ENCODE peak calls at places on chromosomes 1 and 21, in seven cellular contexts. R, K, F, E, Y, S and V are unnamed samples.

GRCh38 chr1:53592521-53592982 is 133.4 kb downstream of the DMRTB1 start:
- DNase-seq in R (peak), K (peak), F (peak), E (peak), Y (no peak), S (no peak), V (no peak)

GRCh38 chr1:231829332-231829731 is 202.7 kb downstream of the DISC1 start:
- DNase-seq in R (no peak), K (no peak), F (no peak), E (no peak), Y (no peak), S (no peak), V (no peak)

GRCh38 chr1:10196991-10197390 is 13.4 kb upstream of the KIF1B start:
- DNase-seq in R (no peak), K (no peak), F (no peak), E (no peak), Y (no peak), S (no peak), V (no peak)

GRCh38 chr1:221604948-221605347 is 136.9 kb downstream of the DUSP10 start:
- DNase-seq in R (no peak), K (no peak), F (no peak), E (no peak), Y (no peak), S (peak), V (no peak)

GRCh38 chr1:51575406-51576084 is 41.3 kb upstream of the OSBPL9 start:
- DNase-seq in R (no peak), K (no peak), F (no peak), E (no peak), Y (no peak), S (peak), V (no peak)

GRCh38 chr1:109655624-109656519 is at the start of gene GSTM4:
- DNase-seq in R (peak), K (peak), F (peak), E (peak), Y (peak), S (peak), V (peak)

GRCh38 chr1:234140388-234140787 is 232.9 kb upstream of the COA6 start:
- DNase-seq in R (no peak), K (no peak), F (no peak), E (no peak), Y (no peak), S (no peak), V (no peak)

GRCh38 chr1:117000142-117000541 is 1.4 kb upstream of the CD101 start:
- DNase-seq in R (no peak), K (no peak), F (no peak), E (no peak), Y (no peak), S (no peak), V (no peak)

GRCh38 chr1:87329756-87330200 is 1.1 kb downstream of the LMO4 start:
- DNase-seq in R (no peak), K (no peak), F (no peak), E (no peak), Y (no peak), S (peak), V (peak)

GRCh38 chr1:214330715-214331114 is 49.8 kb downstream of the SMYD2 start:
- DNase-seq in R (no peak), K (no peak), F (no peak), E (no peak), Y (no peak), S (no peak), V (no peak)

GRCh38 chr1:33670567-33670966 is 193.3 kb upstream of the HMGB4 start:
- DNase-seq in R (no peak), K (no peak), F (no peak), E (no peak), Y (no peak), S (no peak), V (no peak)

GRCh38 chr21:45488839-45489479 is 53.3 kb downstream of the SLC19A1 start:
- DNase-seq in R (peak), K (peak), F (no peak), E (peak), Y (no peak), S (no peak), V (no peak)

GRCh38 chr1:41498809-41499208 is 14.3 kb upstream of the EDN2 start:
- DNase-seq in R (no peak), K (peak), F (peak), E (no peak), Y (no peak), S (peak), V (peak)

GRCh38 chr1:18974616-18975015 is 18.1 kb upstream of the IFFO2 start:
- DNase-seq in R (no peak), K (no peak), F (no peak), E (no peak), Y (no peak), S (no peak), V (no peak)

GRCh38 chr21:27580276-27580675 is 613.4 kb upstream of the ADAMTS5 start:
- DNase-seq in R (no peak), K (no peak), F (no peak), E (no peak), Y (no peak), S (peak), V (peak)

GRCh38 chr1:96746440-96747223 is 25.0 kb downstream of the PTBP2 start:
- DNase-seq in R (no peak), K (peak), F (no peak), E (no peak), Y (no peak), S (no peak), V (no peak)

GRCh38 chr1:151326619-151327222 is 495 bp downstream of the PI4KB start:
- DNase-seq in R (peak), K (peak), F (peak), E (no peak), Y (no peak), S (peak), V (peak)

GRCh38 chr1:210207597-210208450 is 24.8 kb upstream of the SERTAD4 start:
- DNase-seq in R (no peak), K (no peak), F (no peak), E (no peak), Y (no peak), S (no peak), V (no peak)

GRCh38 chr1:228542376-228542775 is 55.2 kb downstream of the RNF187 start:
- DNase-seq in R (no peak), K (no peak), F (no peak), E (no peak), Y (no peak), S (no peak), V (no peak)

GRCh38 chr1:64630611-64631010 is 114.3 kb upstream of the RAVER2 start:
- DNase-seq in R (no peak), K (no peak), F (no peak), E (no peak), Y (no peak), S (no peak), V (no peak)

GRCh38 chr1:8816831-8817412 is 518 bp downstream of the RERE start:
- DNase-seq in R (peak), K (peak), F (peak), E (no peak), Y (no peak), S (peak), V (peak)

GRCh38 chr1:112513112-112513870 is 4.5 kb downstream of the WNT2B start:
- DNase-seq in R (no peak), K (no peak), F (peak), E (no peak), Y (no peak), S (no peak), V (peak)